ENCODE peak calls at places on chromosomes 13 and 19, in seven cellular contexts. One of them, this sample, is unnamed.

GRCh38 chr19:46639356-46640061 is 3.5 kb upstream of the GNG8 start:
- DNase-seq in K562: peak
- DNase-seq in SK-N-SH: peak
- DNase-seq in HepG2: no peak
- DNase-seq in GM12892: no peak
- DNase-seq in GM12878: no peak
- DNase-seq in H1: no peak
- DNase-seq in this sample: no peak

GRCh38 chr19:51887522-51888498 is at the start of gene ZNF577:
- DNase-seq in K562: no peak
- DNase-seq in SK-N-SH: peak
- DNase-seq in HepG2: no peak
- DNase-seq in GM12892: no peak
- DNase-seq in GM12878: no peak
- DNase-seq in H1: peak
- DNase-seq in this sample: no peak

GRCh38 chr13:59301166-59301551 is 862.6 kb downstream of the DIAPH3 start:
- DNase-seq in K562: no peak
- DNase-seq in SK-N-SH: no peak
- DNase-seq in HepG2: no peak
- DNase-seq in GM12892: no peak
- DNase-seq in GM12878: no peak
- DNase-seq in H1: no peak
- DNase-seq in this sample: no peak

GRCh38 chr13:51286135-51287002 is 53.1 kb upstream of the SERPINE3 start:
- DNase-seq in K562: peak
- DNase-seq in SK-N-SH: peak
- DNase-seq in HepG2: peak
- DNase-seq in GM12892: peak
- DNase-seq in GM12878: peak
- DNase-seq in H1: peak
- DNase-seq in this sample: peak

GRCh38 chr13:78015782-78016181 is 97.2 kb upstream of the EDNRB start:
- DNase-seq in K562: no peak
- DNase-seq in SK-N-SH: no peak
- DNase-seq in HepG2: no peak
- DNase-seq in GM12892: no peak
- DNase-seq in GM12878: no peak
- DNase-seq in H1: no peak
- DNase-seq in this sample: no peak

GRCh38 chr19:2164020-2164988 is 571 bp downstream of the DOT1L start:
- DNase-seq in K562: no peak
- DNase-seq in SK-N-SH: no peak
- DNase-seq in HepG2: no peak
- DNase-seq in GM12892: no peak
- DNase-seq in GM12878: no peak
- DNase-seq in H1: no peak
- DNase-seq in this sample: no peak

GRCh38 chr19:45107621-45108170 is 14.7 kb downstream of the PPP1R37 start:
- DNase-seq in K562: no peak
- DNase-seq in SK-N-SH: no peak
- DNase-seq in HepG2: no peak
- DNase-seq in GM12892: no peak
- DNase-seq in GM12878: no peak
- DNase-seq in H1: no peak
- DNase-seq in this sample: no peak

GRCh38 chr19:46697142-46697960 is 19.6 kb downstream of the PRKD2 start:
- DNase-seq in K562: peak
- DNase-seq in SK-N-SH: peak
- DNase-seq in HepG2: no peak
- DNase-seq in GM12892: no peak
- DNase-seq in GM12878: no peak
- DNase-seq in H1: peak
- DNase-seq in this sample: no peak

GRCh38 chr19:45150731-45151725 is 9.8 kb downstream of the NKPD1 start:
- DNase-seq in K562: no peak
- DNase-seq in SK-N-SH: no peak
- DNase-seq in HepG2: no peak
- DNase-seq in GM12892: peak
- DNase-seq in GM12878: no peak
- DNase-seq in H1: no peak
- DNase-seq in this sample: peak

GRCh38 chr13:51976423-51976822 is 34.8 kb downstream of the ATP7B start:
- DNase-seq in K562: no peak
- DNase-seq in SK-N-SH: no peak
- DNase-seq in HepG2: no peak
- DNase-seq in GM12892: no peak
- DNase-seq in GM12878: no peak
- DNase-seq in H1: no peak
- DNase-seq in this sample: no peak

GRCh38 chr13:87671824-87672603 is 843 bp downstream of the SLITRK5 start:
- DNase-seq in K562: no peak
- DNase-seq in SK-N-SH: peak
- DNase-seq in HepG2: no peak
- DNase-seq in GM12892: no peak
- DNase-seq in GM12878: no peak
- DNase-seq in H1: no peak
- DNase-seq in this sample: no peak

GRCh38 chr19:2055871-2056809 is 5.1 kb upstream of the MKNK2 start:
- DNase-seq in K562: no peak
- DNase-seq in SK-N-SH: peak
- DNase-seq in HepG2: no peak
- DNase-seq in GM12892: no peak
- DNase-seq in GM12878: no peak
- DNase-seq in H1: no peak
- DNase-seq in this sample: no peak

GRCh38 chr13:50509167-50509566 is 334.3 kb downstream of the DLEU7 start:
- DNase-seq in K562: no peak
- DNase-seq in SK-N-SH: no peak
- DNase-seq in HepG2: peak
- DNase-seq in GM12892: no peak
- DNase-seq in GM12878: no peak
- DNase-seq in H1: no peak
- DNase-seq in this sample: no peak

GRCh38 chr13:86906458-86906857 is 764.7 kb upstream of the SLITRK5 start:
- DNase-seq in K562: no peak
- DNase-seq in SK-N-SH: no peak
- DNase-seq in HepG2: no peak
- DNase-seq in GM12892: no peak
- DNase-seq in GM12878: no peak
- DNase-seq in H1: no peak
- DNase-seq in this sample: no peak

GRCh38 chr19:19544257-19545127 is 6.4 kb downstream of the CILP2 start:
- DNase-seq in K562: no peak
- DNase-seq in SK-N-SH: no peak
- DNase-seq in HepG2: no peak
- DNase-seq in GM12892: no peak
- DNase-seq in GM12878: no peak
- DNase-seq in H1: no peak
- DNase-seq in this sample: no peak

GRCh38 chr13:99496322-99497142 is 4.7 kb upstream of the TM9SF2 start:
- DNase-seq in K562: peak
- DNase-seq in SK-N-SH: no peak
- DNase-seq in HepG2: peak
- DNase-seq in GM12892: no peak
- DNase-seq in GM12878: peak
- DNase-seq in H1: no peak
- DNase-seq in this sample: no peak
- TF ChIP-seq TAF1 in K562: no peak
- TF ChIP-seq TAF1 in SK-N-SH: peak
- TF ChIP-seq TAF1 in HepG2: peak
- TF ChIP-seq TAF1 in GM12892: no peak
- TF ChIP-seq TAF1 in GM12878: peak
- TF ChIP-seq TAF1 in H1: no peak
- TF ChIP-seq TAF1 in this sample: peak

DNA sequence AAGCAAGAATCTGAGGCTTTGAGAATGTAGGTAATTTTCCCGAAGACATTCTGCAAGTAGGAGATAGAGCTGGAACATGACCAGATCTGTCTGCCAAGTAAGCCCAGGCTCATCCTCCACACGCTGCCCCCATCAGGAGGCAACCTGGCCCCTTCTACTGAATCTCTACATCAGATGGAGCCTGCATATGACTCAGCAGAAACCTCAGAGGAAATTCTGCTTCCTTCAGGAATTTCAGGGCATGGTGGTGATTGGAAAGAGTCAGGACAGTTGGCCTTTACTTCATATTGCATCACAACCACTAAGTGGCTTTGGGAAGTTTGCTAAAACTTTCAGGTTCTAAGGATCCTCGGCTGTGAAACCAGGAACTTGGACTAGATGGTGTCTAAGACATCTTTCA is 85.2 kb downstream of the LRRC63 start:
- DNase-seq in K562: peak
- DNase-seq in SK-N-SH: no peak
- DNase-seq in HepG2: no peak
- DNase-seq in GM12892: no peak
- DNase-seq in GM12878: no peak
- DNase-seq in H1: no peak
- DNase-seq in this sample: no peak
- TF ChIP-seq TAF1 in K562: no peak
- TF ChIP-seq TAF1 in SK-N-SH: no peak
- TF ChIP-seq TAF1 in HepG2: no peak
- TF ChIP-seq TAF1 in GM12892: no peak
- TF ChIP-seq TAF1 in GM12878: no peak
- TF ChIP-seq TAF1 in H1: no peak
- TF ChIP-seq TAF1 in this sample: no peak

GRCh38 chr13:94115054-94115453 is 364.4 kb downstream of the DCT start:
- DNase-seq in K562: no peak
- DNase-seq in SK-N-SH: no peak
- DNase-seq in HepG2: no peak
- DNase-seq in GM12892: no peak
- DNase-seq in GM12878: no peak
- DNase-seq in H1: no peak
- DNase-seq in this sample: no peak
- TF ChIP-seq TAF1 in K562: no peak
- TF ChIP-seq TAF1 in SK-N-SH: no peak
- TF ChIP-seq TAF1 in HepG2: no peak
- TF ChIP-seq TAF1 in GM12892: no peak
- TF ChIP-seq TAF1 in GM12878: no peak
- TF ChIP-seq TAF1 in H1: no peak
- TF ChIP-seq TAF1 in this sample: no peak

GRCh38 chr13:106835477-106835876 is 267.5 kb upstream of the ARGLU1 start:
- DNase-seq in K562: no peak
- DNase-seq in SK-N-SH: no peak
- DNase-seq in HepG2: no peak
- DNase-seq in GM12892: no peak
- DNase-seq in GM12878: no peak
- DNase-seq in H1: no peak
- DNase-seq in this sample: no peak
- TF ChIP-seq TAF1 in K562: no peak
- TF ChIP-seq TAF1 in SK-N-SH: no peak
- TF ChIP-seq TAF1 in HepG2: no peak
- TF ChIP-seq TAF1 in GM12892: no peak
- TF ChIP-seq TAF1 in GM12878: no peak
- TF ChIP-seq TAF1 in H1: no peak
- TF ChIP-seq TAF1 in this sample: no peak

DNA sequence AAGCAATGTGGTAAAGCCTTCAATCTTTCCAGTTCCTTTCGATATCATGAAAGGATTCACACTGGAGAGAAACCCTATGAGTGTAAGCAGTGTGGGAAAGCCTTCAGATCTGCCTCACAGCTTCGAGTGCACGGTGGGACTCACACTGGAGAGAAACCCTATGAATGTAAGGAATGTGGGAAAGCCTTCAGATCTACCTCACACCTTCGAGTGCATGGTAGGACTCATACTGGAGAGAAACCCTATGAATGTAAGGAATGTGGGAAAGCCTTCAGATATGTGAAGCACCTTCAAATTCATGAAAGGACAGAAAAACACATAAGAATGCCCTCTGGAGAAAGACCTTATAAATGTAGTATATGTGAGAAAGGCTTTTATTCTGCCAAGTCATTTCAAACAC is 15.6 kb upstream of the ZNF763 start:
- DNase-seq in K562: no peak
- DNase-seq in SK-N-SH: no peak
- DNase-seq in HepG2: no peak
- DNase-seq in GM12892: no peak
- DNase-seq in GM12878: no peak
- DNase-seq in H1: no peak
- DNase-seq in this sample: no peak
- TF ChIP-seq TAF1 in K562: no peak
- TF ChIP-seq TAF1 in SK-N-SH: no peak
- TF ChIP-seq TAF1 in HepG2: no peak
- TF ChIP-seq TAF1 in GM12892: no peak
- TF ChIP-seq TAF1 in GM12878: no peak
- TF ChIP-seq TAF1 in H1: no peak
- TF ChIP-seq TAF1 in this sample: no peak

GRCh38 chr19:49455729-49456128 is 2.7 kb downstream of the ALDH16A1 start:
- DNase-seq in K562: no peak
- DNase-seq in SK-N-SH: no peak
- DNase-seq in HepG2: no peak
- DNase-seq in GM12892: no peak
- DNase-seq in GM12878: no peak
- DNase-seq in H1: no peak
- DNase-seq in this sample: no peak
- TF ChIP-seq TAF1 in K562: no peak
- TF ChIP-seq TAF1 in SK-N-SH: no peak
- TF ChIP-seq TAF1 in HepG2: no peak
- TF ChIP-seq TAF1 in GM12892: no peak
- TF ChIP-seq TAF1 in GM12878: no peak
- TF ChIP-seq TAF1 in H1: no peak
- TF ChIP-seq TAF1 in this sample: no peak

GRCh38 chr13:33075996-33076395 is 59.8 kb downstream of the KL start:
- DNase-seq in K562: no peak
- DNase-seq in SK-N-SH: no peak
- DNase-seq in HepG2: no peak
- DNase-seq in GM12892: no peak
- DNase-seq in GM12878: no peak
- DNase-seq in H1: no peak
- DNase-seq in this sample: no peak

GRCh38 chr13:33073338-33073737 is 57.1 kb downstream of the KL start:
- DNase-seq in K562: no peak
- DNase-seq in SK-N-SH: no peak
- DNase-seq in HepG2: no peak
- DNase-seq in GM12892: no peak
- DNase-seq in GM12878: no peak
- DNase-seq in H1: no peak
- DNase-seq in this sample: no peak

GRCh38 chr13:33078268-33078667 is 62.0 kb downstream of the KL start:
- DNase-seq in K562: no peak
- DNase-seq in SK-N-SH: no peak
- DNase-seq in HepG2: no peak
- DNase-seq in GM12892: no peak
- DNase-seq in GM12878: no peak
- DNase-seq in H1: no peak
- DNase-seq in this sample: no peak

GRCh38 chr13:33079960-33080359 is 63.7 kb downstream of the KL start:
- DNase-seq in K562: no peak
- DNase-seq in SK-N-SH: no peak
- DNase-seq in HepG2: no peak
- DNase-seq in GM12892: no peak
- DNase-seq in GM12878: no peak
- DNase-seq in H1: no peak
- DNase-seq in this sample: no peak

DNA sequence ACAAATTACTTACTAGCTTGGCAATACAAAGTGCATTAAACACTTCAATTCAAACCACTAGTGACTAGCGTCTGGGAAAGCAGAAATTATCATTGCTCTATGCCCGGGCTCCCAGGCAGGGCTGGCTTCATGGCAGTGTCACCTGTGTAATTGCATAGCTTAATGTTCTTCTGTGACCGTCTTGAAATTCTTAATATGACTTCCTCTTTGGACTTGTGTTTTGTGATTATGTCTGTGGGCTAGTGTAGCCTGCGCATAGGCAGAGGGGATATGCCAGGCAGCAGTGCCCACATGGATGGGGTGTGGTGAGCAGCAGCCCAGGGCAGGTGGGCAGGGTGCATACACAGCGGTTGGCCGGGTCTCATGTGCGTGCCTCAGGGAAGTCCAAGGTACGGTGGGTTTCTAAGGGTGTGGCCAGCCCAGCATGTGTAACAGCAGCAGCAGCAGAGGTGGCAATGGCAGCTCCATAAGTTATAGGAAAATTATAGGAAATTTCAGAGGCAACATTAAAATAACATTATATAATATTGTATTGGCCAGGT is 60.3 kb downstream of the KL start:
- DNase-seq in K562: no peak
- DNase-seq in SK-N-SH: no peak
- DNase-seq in HepG2: no peak
- DNase-seq in GM12892: no peak
- DNase-seq in GM12878: no peak
- DNase-seq in H1: no peak
- DNase-seq in this sample: no peak
- TF ChIP-seq TAF1 in K562: no peak
- TF ChIP-seq TAF1 in SK-N-SH: no peak
- TF ChIP-seq TAF1 in HepG2: no peak
- TF ChIP-seq TAF1 in GM12892: no peak
- TF ChIP-seq TAF1 in GM12878: no peak
- TF ChIP-seq TAF1 in H1: no peak
- TF ChIP-seq TAF1 in this sample: no peak